ENCODE peak calls at places on chromosomes 16 and 17, in seven cellular contexts. One of them, this sample, is unnamed.

GRCh38 chr17:13051876-13052275 is 34.0 kb upstream of the ELAC2 start:
- DNase-seq in hepatocyte: no peak
- DNase-seq in neural progenitor cell: no peak
- DNase-seq in spleen: no peak
- DNase-seq in dorsolateral prefrontal cortex: no peak
- DNase-seq in left ventricle myocardium inferior: no peak
- DNase-seq in body of pancreas: no peak
- DNase-seq in this sample: no peak

GRCh38 chr16:17318200-17318599 is 152.6 kb downstream of the XYLT1 start:
- DNase-seq in dorsolateral prefrontal cortex: no peak
- DNase-seq in neural progenitor cell: no peak
- DNase-seq in hepatocyte: peak; percentile 40
- DNase-seq in body of pancreas: peak; percentile 69
- DNase-seq in spleen: no peak
- DNase-seq in left ventricle myocardium inferior: no peak
- DNase-seq in this sample: no peak

GRCh38 chr16:67277999-67278772 is 1.1 kb upstream of the PLEKHG4 start:
- DNase-seq in spleen: peak; percentile 54
- DNase-seq in hepatocyte: peak; percentile 42
- DNase-seq in dorsolateral prefrontal cortex: no peak
- DNase-seq in left ventricle myocardium inferior: no peak
- DNase-seq in body of pancreas: no peak
- DNase-seq in neural progenitor cell: no peak
- DNase-seq in this sample: no peak

GRCh38 chr16:85326113-85326793 is 214.0 kb upstream of the CIBAR2 start:
- DNase-seq in dorsolateral prefrontal cortex: no peak
- DNase-seq in body of pancreas: no peak
- DNase-seq in neural progenitor cell: no peak
- DNase-seq in hepatocyte: no peak
- DNase-seq in spleen: no peak
- DNase-seq in left ventricle myocardium inferior: no peak
- DNase-seq in this sample: no peak

GRCh38 chr17:48738424-48738802 is 9.9 kb upstream of the HOXB13 start:
- DNase-seq in dorsolateral prefrontal cortex: no peak
- DNase-seq in neural progenitor cell: no peak
- DNase-seq in spleen: no peak
- DNase-seq in hepatocyte: no peak
- DNase-seq in body of pancreas: no peak
- DNase-seq in left ventricle myocardium inferior: no peak
- DNase-seq in this sample: peak; percentile 51

GRCh38 chr17:79942591-79943353 is 92.9 kb downstream of the TBC1D16 start:
- DNase-seq in left ventricle myocardium inferior: peak; percentile 17
- DNase-seq in neural progenitor cell: no peak
- DNase-seq in spleen: peak; percentile 86
- DNase-seq in dorsolateral prefrontal cortex: peak; percentile 2
- DNase-seq in body of pancreas: no peak
- DNase-seq in hepatocyte: no peak
- DNase-seq in this sample: peak; percentile 72

GRCh38 chr16:67537270-67537635 is 8.6 kb downstream of the RIPOR1 start:
- DNase-seq in hepatocyte: peak; percentile 81
- DNase-seq in body of pancreas: peak; percentile 65
- DNase-seq in dorsolateral prefrontal cortex: no peak
- DNase-seq in neural progenitor cell: peak; percentile 78
- DNase-seq in left ventricle myocardium inferior: peak; percentile 79
- DNase-seq in spleen: peak; percentile 94
- DNase-seq in this sample: peak; percentile 80

GRCh38 chr16:54928016-54928356 is 2.7 kb upstream of the IRX5 start:
- DNase-seq in spleen: no peak
- DNase-seq in dorsolateral prefrontal cortex: no peak
- DNase-seq in neural progenitor cell: peak; percentile 51
- DNase-seq in body of pancreas: no peak
- DNase-seq in hepatocyte: peak; percentile 35
- DNase-seq in left ventricle myocardium inferior: no peak
- DNase-seq in this sample: no peak

GRCh38 chr16:85164838-85165516 is 52.7 kb upstream of the CIBAR2 start:
- DNase-seq in neural progenitor cell: no peak
- DNase-seq in body of pancreas: no peak
- DNase-seq in dorsolateral prefrontal cortex: no peak
- DNase-seq in hepatocyte: no peak
- DNase-seq in left ventricle myocardium inferior: no peak
- DNase-seq in spleen: no peak
- DNase-seq in this sample: no peak

GRCh38 chr17:45131294-45131615 is 1.1 kb downstream of the PLCD3 start:
- DNase-seq in dorsolateral prefrontal cortex: no peak
- DNase-seq in spleen: no peak
- DNase-seq in hepatocyte: no peak
- DNase-seq in body of pancreas: no peak
- DNase-seq in left ventricle myocardium inferior: no peak
- DNase-seq in neural progenitor cell: no peak
- DNase-seq in this sample: peak; percentile 58

GRCh38 chr16:54277845-54278703 is 8.5 kb downstream of the IRX3 start:
- DNase-seq in left ventricle myocardium inferior: no peak
- DNase-seq in hepatocyte: no peak
- DNase-seq in neural progenitor cell: peak; percentile 79
- DNase-seq in dorsolateral prefrontal cortex: no peak
- DNase-seq in body of pancreas: no peak
- DNase-seq in spleen: no peak
- DNase-seq in this sample: peak; percentile 82

GRCh38 chr17:676965-677364 is 37.7 kb downstream of the VPS53 start:
- DNase-seq in neural progenitor cell: no peak
- DNase-seq in left ventricle myocardium inferior: no peak
- DNase-seq in spleen: no peak
- DNase-seq in body of pancreas: no peak
- DNase-seq in dorsolateral prefrontal cortex: no peak
- DNase-seq in hepatocyte: no peak
- DNase-seq in this sample: no peak

GRCh38 chr16:24150282-24150681 is 105.9 kb upstream of the CACNG3 start:
- DNase-seq in body of pancreas: no peak
- DNase-seq in left ventricle myocardium inferior: no peak
- DNase-seq in neural progenitor cell: no peak
- DNase-seq in hepatocyte: no peak
- DNase-seq in spleen: no peak
- DNase-seq in dorsolateral prefrontal cortex: no peak
- DNase-seq in this sample: no peak

GRCh38 chr17:61072648-61073047 is 327.0 kb upstream of the TBX2 start:
- DNase-seq in dorsolateral prefrontal cortex: no peak
- DNase-seq in hepatocyte: no peak
- DNase-seq in spleen: no peak
- DNase-seq in left ventricle myocardium inferior: no peak
- DNase-seq in body of pancreas: no peak
- DNase-seq in neural progenitor cell: no peak
- DNase-seq in this sample: no peak

GRCh38 chr17:8947201-8947600 is 18.3 kb downstream of the PIK3R5 start:
- DNase-seq in body of pancreas: no peak
- DNase-seq in neural progenitor cell: no peak
- DNase-seq in spleen: no peak
- DNase-seq in hepatocyte: no peak
- DNase-seq in dorsolateral prefrontal cortex: no peak
- DNase-seq in left ventricle myocardium inferior: no peak
- DNase-seq in this sample: no peak

GRCh38 chr16:56094231-56094630 is 97.1 kb upstream of the GNAO1 start:
- DNase-seq in left ventricle myocardium inferior: no peak
- DNase-seq in hepatocyte: no peak
- DNase-seq in body of pancreas: no peak
- DNase-seq in dorsolateral prefrontal cortex: no peak
- DNase-seq in spleen: no peak
- DNase-seq in neural progenitor cell: no peak
- DNase-seq in this sample: no peak

GRCh38 chr16:2687531-2688308 is 5.4 kb downstream of the KCTD5 start:
- DNase-seq in hepatocyte: no peak
- DNase-seq in body of pancreas: peak; percentile 9
- DNase-seq in neural progenitor cell: no peak
- DNase-seq in spleen: peak; percentile 69
- DNase-seq in left ventricle myocardium inferior: no peak
- DNase-seq in dorsolateral prefrontal cortex: peak; percentile 1
- DNase-seq in this sample: peak; percentile 53

GRCh38 chr16:2523801-2524231 is 3.6 kb downstream of the AMDHD2 start:
- DNase-seq in neural progenitor cell: no peak
- DNase-seq in hepatocyte: peak; percentile 42
- DNase-seq in left ventricle myocardium inferior: no peak
- DNase-seq in dorsolateral prefrontal cortex: no peak
- DNase-seq in spleen: peak; percentile 57
- DNase-seq in body of pancreas: no peak
- DNase-seq in this sample: no peak

DNA sequence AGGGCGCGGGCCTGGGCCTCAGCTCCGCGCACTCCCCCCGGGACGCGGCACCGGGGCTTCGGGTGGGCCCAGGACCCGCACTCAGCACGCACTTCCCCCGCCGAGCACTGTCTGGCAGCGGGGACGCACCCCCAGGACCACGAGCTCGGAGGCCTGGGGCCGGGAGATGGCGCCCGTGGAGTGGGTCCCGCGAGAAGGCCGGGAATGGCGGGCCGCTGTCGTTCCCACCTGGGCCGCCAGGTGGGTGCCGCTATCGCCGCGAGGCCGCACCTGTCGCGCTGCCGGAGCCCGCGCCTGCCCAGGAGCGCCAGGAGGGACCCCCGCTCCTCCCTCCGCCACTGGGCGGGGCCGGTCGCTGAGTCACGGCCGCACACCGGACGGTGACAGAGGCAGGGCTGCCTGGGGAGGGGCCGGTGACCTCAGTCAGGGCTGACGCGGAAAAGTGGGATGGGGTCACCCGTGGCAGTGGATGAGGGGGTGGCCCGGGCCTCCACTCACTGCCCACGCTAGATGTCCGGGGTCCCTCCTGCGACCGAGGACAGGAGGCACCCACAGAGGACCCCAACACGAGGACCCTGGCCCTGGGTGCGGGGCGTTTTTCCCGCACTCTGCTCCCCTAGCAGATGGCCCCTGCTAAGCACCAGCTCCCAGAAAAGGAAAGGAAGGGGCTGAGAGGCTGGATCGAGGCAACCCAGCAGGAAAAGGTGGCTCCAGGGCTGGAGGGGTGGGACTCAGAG is 6.9 kb upstream of the ACTG1 start:
- DNase-seq in spleen: peak; percentile 93
- DNase-seq in dorsolateral prefrontal cortex: no peak
- DNase-seq in body of pancreas: peak; percentile 89
- DNase-seq in neural progenitor cell: peak; percentile 70
- DNase-seq in hepatocyte: peak; percentile 93
- DNase-seq in left ventricle myocardium inferior: no peak
- DNase-seq in this sample: peak; percentile 89
- TF ChIP-seq CTCF in spleen: peak; percentile 64
- TF ChIP-seq CTCF in dorsolateral prefrontal cortex: no peak
- TF ChIP-seq CTCF in body of pancreas: peak; percentile 86
- TF ChIP-seq CTCF in neural progenitor cell: peak; percentile 36
- TF ChIP-seq CTCF in hepatocyte: peak; percentile 45
- TF ChIP-seq CTCF in left ventricle myocardium inferior: peak; percentile 56
- TF ChIP-seq CTCF in this sample: peak; percentile 58

GRCh38 chr17:67266496-67266895 is 21.5 kb upstream of the HELZ start:
- DNase-seq in hepatocyte: no peak
- DNase-seq in neural progenitor cell: no peak
- DNase-seq in body of pancreas: no peak
- DNase-seq in left ventricle myocardium inferior: no peak
- DNase-seq in dorsolateral prefrontal cortex: no peak
- DNase-seq in spleen: no peak
- DNase-seq in this sample: peak; percentile 15

GRCh38 chr17:67260051-67260987 is 15.3 kb upstream of the HELZ start:
- DNase-seq in spleen: no peak
- DNase-seq in neural progenitor cell: no peak
- DNase-seq in left ventricle myocardium inferior: no peak
- DNase-seq in hepatocyte: peak; percentile 62
- DNase-seq in dorsolateral prefrontal cortex: no peak
- DNase-seq in body of pancreas: peak; percentile 13
- DNase-seq in this sample: peak; percentile 69

GRCh38 chr17:67258836-67259468 is 14.0 kb upstream of the HELZ start:
- DNase-seq in dorsolateral prefrontal cortex: no peak
- DNase-seq in hepatocyte: no peak
- DNase-seq in spleen: no peak
- DNase-seq in left ventricle myocardium inferior: no peak
- DNase-seq in body of pancreas: no peak
- DNase-seq in neural progenitor cell: no peak
- DNase-seq in this sample: no peak

GRCh38 chr17:67265620-67266019 is 20.6 kb upstream of the HELZ start:
- DNase-seq in body of pancreas: no peak
- DNase-seq in dorsolateral prefrontal cortex: no peak
- DNase-seq in neural progenitor cell: no peak
- DNase-seq in spleen: no peak
- DNase-seq in hepatocyte: no peak
- DNase-seq in left ventricle myocardium inferior: no peak
- DNase-seq in this sample: peak; percentile 0

DNA sequence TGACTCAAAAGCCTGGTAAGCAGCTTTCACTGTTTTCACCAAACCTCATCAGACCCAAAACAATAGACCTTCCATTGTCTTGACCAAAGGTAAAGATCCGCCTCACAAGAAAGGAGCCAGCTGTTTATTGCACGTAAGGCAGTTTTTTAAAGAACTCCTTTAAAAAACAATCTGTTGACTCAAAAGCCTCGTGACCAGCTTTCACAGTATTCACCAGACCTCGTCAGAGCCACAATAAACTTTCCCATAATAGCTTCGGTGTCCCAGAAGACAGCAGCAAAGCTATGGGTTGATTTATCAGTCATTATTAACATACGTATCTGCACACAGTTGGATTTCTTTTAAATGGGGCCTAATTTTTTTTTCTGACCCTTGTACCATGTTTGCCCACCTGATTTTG is 17.4 kb upstream of the HELZ start:
- DNase-seq in neural progenitor cell: peak; percentile 33
- DNase-seq in body of pancreas: no peak
- DNase-seq in dorsolateral prefrontal cortex: no peak
- DNase-seq in hepatocyte: peak; percentile 62
- DNase-seq in left ventricle myocardium inferior: no peak
- DNase-seq in spleen: no peak
- DNase-seq in this sample: no peak
- H3K4me3 ChIP-seq in neural progenitor cell: no peak overlapping the region
- H3K4me3 ChIP-seq in body of pancreas: no peak overlapping the region
- H3K4me3 ChIP-seq in dorsolateral prefrontal cortex: no peak overlapping the region
- H3K4me3 ChIP-seq in hepatocyte: no peak overlapping the region
- H3K4me3 ChIP-seq in left ventricle myocardium inferior: no peak overlapping the region
- H3K4me3 ChIP-seq in spleen: no peak overlapping the region
- H3K4me3 ChIP-seq in this sample: no peak overlapping the region

DNA sequence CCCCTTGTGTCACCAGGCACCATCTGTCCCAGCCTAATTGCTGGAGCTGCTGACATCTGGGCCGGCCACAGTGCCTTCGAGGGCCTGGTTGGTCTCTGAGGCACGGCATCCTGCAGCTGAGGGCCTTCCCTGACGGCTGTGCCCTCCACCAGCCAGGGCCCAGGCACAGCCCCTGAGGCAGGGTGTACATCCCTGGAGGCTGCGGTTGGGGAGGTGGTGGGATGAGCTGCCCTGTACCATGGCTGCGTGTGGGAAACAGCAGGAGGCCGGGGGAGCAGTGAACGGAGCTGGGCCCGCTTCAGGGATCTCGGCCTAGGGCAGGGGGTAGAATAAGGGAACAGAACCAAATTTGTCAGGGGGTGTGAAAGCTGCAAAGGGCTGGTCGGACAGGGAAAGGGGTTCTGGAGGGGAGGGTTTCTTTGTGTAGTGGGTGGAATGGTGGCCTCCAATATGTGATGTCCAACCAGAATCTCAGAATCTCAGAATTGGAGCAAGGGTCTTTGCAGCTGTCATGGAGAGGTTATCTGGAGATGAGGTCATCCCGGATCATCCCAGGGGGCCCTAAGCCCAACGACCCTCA is 10.0 kb upstream of the SLC38A10 start:
- DNase-seq in dorsolateral prefrontal cortex: no peak
- DNase-seq in neural progenitor cell: no peak
- DNase-seq in hepatocyte: no peak
- DNase-seq in spleen: no peak
- DNase-seq in left ventricle myocardium inferior: no peak
- DNase-seq in body of pancreas: no peak
- DNase-seq in this sample: no peak
- H3K27me3 ChIP-seq in dorsolateral prefrontal cortex: no peaks in the 10 kb centered on the region
- H3K27me3 ChIP-seq in neural progenitor cell: no peaks in the 10 kb centered on the region
- H3K27me3 ChIP-seq in hepatocyte: no peaks in the 10 kb centered on the region
- H3K27me3 ChIP-seq in spleen: peaks cover 14% of the 10 kb centered on the region
- H3K27me3 ChIP-seq in left ventricle myocardium inferior: no peaks in the 10 kb centered on the region
- H3K27me3 ChIP-seq in body of pancreas: no peaks in the 10 kb centered on the region
- H3K27me3 ChIP-seq in this sample: no peaks in the 10 kb centered on the region

GRCh38 chr16:75305364-75306101 is 54.1 kb upstream of the BCAR1 start:
- DNase-seq in spleen: no peak
- DNase-seq in dorsolateral prefrontal cortex: peak; percentile 16
- DNase-seq in hepatocyte: peak; percentile 95
- DNase-seq in neural progenitor cell: no peak
- DNase-seq in left ventricle myocardium inferior: peak; percentile 40
- DNase-seq in body of pancreas: peak; percentile 93
- DNase-seq in this sample: no peak
- TF ChIP-seq CTCF in spleen: no peak
- TF ChIP-seq CTCF in dorsolateral prefrontal cortex: no peak
- TF ChIP-seq CTCF in hepatocyte: no peak
- TF ChIP-seq CTCF in neural progenitor cell: no peak
- TF ChIP-seq CTCF in left ventricle myocardium inferior: no peak
- TF ChIP-seq CTCF in body of pancreas: no peak
- TF ChIP-seq CTCF in this sample: no peak

This sample was measured in upper lobe of right lung.